ENCODE peak calls at places on chromosomes 1 and 21, in eight cellular contexts. N is GM12864, I is brain microvascular endothelial cell, P is adipocyte, J is fibroblast of lung, L is IMR-90, K is AG04450, A is A673. Q is an unnamed sample.

GRCh38 chr1:84146375-84147032 is 2.4 kb downstream of the PRKACB start:
- DNase-seq in N (no peak), I (no peak), P (peak), J (peak), L (peak), K (peak), A (no peak), Q (no peak)

GRCh38 chr1:159922499-159923202 is 2.7 kb downstream of the TAGLN2 start:
- DNase-seq in N (no peak), I (no peak), P (peak), J (peak), L (peak), K (no peak), A (no peak), Q (no peak)

GRCh38 chr1:74247881-74248528 is 12.8 kb downstream of the TNNI3K start:
- DNase-seq in N (no peak), I (no peak), P (no peak), J (no peak), L (no peak), K (no peak), A (no peak), Q (no peak)

GRCh38 chr1:43426221-43426620 is 27.5 kb downstream of the HYI start:
- DNase-seq in N (no peak), I (no peak), P (no peak), J (no peak), L (no peak), K (no peak), A (no peak), Q (no peak)

GRCh38 chr1:31666290-31666963 is 21.8 kb upstream of the PEF1 start:
- DNase-seq in N (no peak), I (no peak), P (peak), J (peak), L (peak), K (no peak), A (peak), Q (no peak)

GRCh38 chr1:206854401-206855129 is 10.9 kb upstream of the IL20 start:
- DNase-seq in N (no peak), I (no peak), P (no peak), J (peak), L (peak), K (no peak), A (no peak), Q (no peak)

GRCh38 chr1:92953491-92953890 is 7.8 kb downstream of the DIPK1A start:
- DNase-seq in N (peak), I (no peak), P (no peak), J (no peak), L (no peak), K (no peak), A (no peak), Q (no peak)

GRCh38 chr1:62335656-62336055 is 16.4 kb upstream of the KANK4 start:
- DNase-seq in N (no peak), I (no peak), P (no peak), J (no peak), L (no peak), K (no peak), A (no peak), Q (peak)

GRCh38 chr1:205593532-205593931 is 38.3 kb downstream of the ELK4 start:
- DNase-seq in N (no peak), I (no peak), P (no peak), J (no peak), L (no peak), K (no peak), A (no peak), Q (no peak)

GRCh38 chr1:205590457-205590768 is 41.4 kb downstream of the ELK4 start:
- DNase-seq in N (no peak), I (no peak), P (no peak), J (no peak), L (no peak), K (no peak), A (no peak), Q (no peak)

GRCh38 chr1:205590777-205591513 is 40.9 kb downstream of the ELK4 start:
- DNase-seq in N (no peak), I (no peak), P (no peak), J (no peak), L (no peak), K (no peak), A (no peak), Q (no peak)

GRCh38 chr1:205592443-205593003 is 39.3 kb downstream of the ELK4 start:
- DNase-seq in N (no peak), I (no peak), P (no peak), J (no peak), L (no peak), K (no peak), A (no peak), Q (no peak)

GRCh38 chr1:205591522-205592351 is 40.1 kb downstream of the ELK4 start:
- DNase-seq in N (no peak), I (peak), P (peak), J (peak), L (peak), K (no peak), A (peak), Q (peak)
- H3K4me3 ChIP-seq in N (peak), I (peak), P (peak), J (peak), L (peak), K (peak), A (no peak), Q (peak)

DNA sequence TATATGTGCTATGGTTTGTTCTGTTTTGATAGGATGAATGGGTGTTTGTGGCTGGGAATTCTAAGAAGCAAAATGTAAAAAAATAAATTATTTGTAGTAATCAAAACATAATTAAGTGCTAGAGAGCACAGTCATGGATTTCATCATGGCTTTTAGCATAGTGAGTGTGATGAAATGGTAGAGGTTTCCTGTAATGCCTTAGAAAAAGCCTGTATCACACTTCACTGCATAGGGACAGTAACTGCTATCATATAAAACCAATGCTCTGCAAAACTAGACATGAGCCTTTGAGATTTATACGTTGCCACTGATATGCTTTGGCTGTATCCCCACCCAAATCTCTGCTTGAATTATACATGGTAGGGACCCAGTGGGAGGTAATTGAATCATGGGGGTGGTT is 99.8 kb downstream of the PTGER3 start:
- DNase-seq in N (no peak), I (no peak), P (no peak), J (no peak), L (no peak), K (no peak), A (no peak), Q (peak)
- H3K4me3 ChIP-seq in N (no peak), I (no peak), P (peak), J (no peak), L (no peak), K (no peak), A (no peak), Q (no peak)

DNA sequence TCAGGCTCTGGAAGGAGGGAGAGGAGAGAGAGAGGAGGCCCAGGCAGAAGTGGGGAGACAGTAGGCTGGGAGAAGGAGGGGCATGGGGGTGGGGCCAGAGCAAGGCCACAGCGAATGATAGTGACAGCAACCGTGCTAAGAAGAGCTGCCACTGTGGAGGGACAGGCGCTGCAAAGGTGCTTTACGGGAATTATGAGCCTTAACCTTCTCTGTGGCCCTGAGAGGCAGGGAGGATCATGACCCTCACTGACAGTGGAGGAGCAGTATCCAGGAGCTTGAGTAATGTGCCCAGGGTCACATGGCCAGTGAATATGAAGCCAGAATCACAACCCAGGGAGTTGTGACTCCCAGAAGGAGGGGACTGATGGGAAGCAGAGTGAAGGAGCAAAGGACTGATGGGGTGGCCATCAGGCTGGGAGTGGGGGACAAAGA is 53.4 kb upstream of the RPL11 start:
- DNase-seq in N (no peak), I (no peak), P (no peak), J (no peak), L (no peak), K (no peak), A (no peak), Q (no peak)
- H3K4me3 ChIP-seq in N (no peak), I (no peak), P (no peak), J (no peak), L (no peak), K (no peak), A (no peak), Q (no peak)

GRCh38 chr1:45622891-45623394 is 911 bp downstream of the CCDC17 start:
- DNase-seq in N (no peak), I (no peak), P (no peak), J (no peak), L (no peak), K (no peak), A (no peak), Q (no peak)
- H3K4me3 ChIP-seq in N (no peak), I (no peak), P (no peak), J (no peak), L (no peak), K (no peak), A (no peak), Q (no peak)

GRCh38 chr1:109248797-109249629 is at the start of gene CELSR2:
- DNase-seq in N (no peak), I (peak), P (peak), J (peak), L (peak), K (no peak), A (peak), Q (peak)

GRCh38 chr1:109249654-109250401 is 489 bp downstream of the CELSR2 start:
- DNase-seq in N (no peak), I (no peak), P (peak), J (no peak), L (no peak), K (no peak), A (no peak), Q (no peak)

GRCh38 chr1:109252167-109252892 is 3.0 kb downstream of the CELSR2 start:
- DNase-seq in N (no peak), I (no peak), P (no peak), J (no peak), L (no peak), K (no peak), A (no peak), Q (no peak)

GRCh38 chr1:109251277-109252166 is 2.2 kb downstream of the CELSR2 start:
- DNase-seq in N (no peak), I (no peak), P (no peak), J (no peak), L (no peak), K (no peak), A (no peak), Q (no peak)

GRCh38 chr1:109250454-109251276 is 1.3 kb downstream of the CELSR2 start:
- DNase-seq in N (no peak), I (no peak), P (no peak), J (no peak), L (no peak), K (no peak), A (no peak), Q (no peak)
- H3K4me3 ChIP-seq in N (no peak), I (no peak), P (no peak), J (no peak), L (no peak), K (peak), A (peak), Q (no peak)

GRCh38 chr21:37636152-37636860 is 269.7 kb downstream of the DYRK1A start:
- DNase-seq in N (no peak), I (peak), P (peak), J (peak), L (peak), K (peak), A (no peak), Q (no peak)
- H3K4me3 ChIP-seq in N (no peak), I (no peak), P (no peak), J (no peak), L (no peak), K (no peak), A (no peak), Q (no peak)

DNA sequence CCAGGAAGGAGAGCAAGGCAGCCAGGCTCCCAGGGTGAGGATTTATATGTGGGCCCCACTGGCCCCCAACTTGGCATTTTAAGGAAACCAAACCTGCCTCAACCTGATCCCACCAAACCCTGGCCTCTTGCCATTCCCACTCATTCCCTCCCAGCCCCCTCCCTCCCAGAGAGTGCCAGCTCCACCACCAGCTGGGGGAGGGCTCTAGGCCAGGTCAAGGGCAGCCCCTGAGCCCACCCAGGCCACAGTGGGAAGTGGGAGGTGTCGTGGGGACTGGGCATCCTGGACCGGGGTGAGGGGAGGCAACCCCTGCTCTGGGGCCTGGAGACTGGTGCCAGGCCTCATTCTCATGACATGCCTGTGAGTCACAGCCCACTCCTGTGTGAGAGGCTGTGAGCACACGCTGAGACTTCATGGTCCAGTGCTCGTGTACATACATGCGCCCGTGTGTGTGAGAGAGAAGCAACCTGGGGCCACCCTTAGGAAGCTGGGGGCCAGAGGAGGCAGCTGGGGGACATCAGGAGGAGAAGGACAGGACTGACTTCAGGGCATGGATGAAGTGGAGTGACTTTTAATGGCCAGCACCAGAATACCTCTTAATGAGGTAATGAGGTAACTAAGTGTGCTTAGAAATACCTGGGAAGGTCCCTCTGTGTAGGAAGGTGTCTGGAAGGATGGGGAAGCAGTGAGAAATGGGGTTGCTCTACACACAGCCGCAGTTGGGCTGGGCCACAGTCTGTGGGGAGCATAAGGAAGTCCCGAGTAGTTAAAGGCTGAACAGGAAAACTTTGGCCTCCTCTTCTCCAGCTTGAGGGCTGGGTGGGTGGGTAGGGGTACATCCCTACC is at the start of gene S100A2:
- DNase-seq in N (no peak), I (peak), P (peak), J (peak), L (peak), K (peak), A (peak), Q (peak)
- H3K4me3 ChIP-seq in N (no peak), I (no peak), P (peak), J (peak), L (no peak), K (peak), A (no peak), Q (no peak)

Q was measured in HL-60.